ENCODE peak calls at places on chromosomes 2 and 18, in six cellular contexts. One of them, this sample, is unnamed.

GRCh38 chr18:47288741-47289140 is 37.3 kb upstream of the SKOR2 start:
- DNase-seq in CD4-positive, CD25-positive, alpha-beta regulatory T cell: no peak
- DNase-seq in NCI-H1105: no peak
- DNase-seq in left ventricle myocardium inferior: no peak
- DNase-seq in A172: no peak
- DNase-seq in activated naive CD8-positive, alpha-beta T cell treated with anti-CD3 and anti-CD28 coated beads, Interleukin-2, amount 50 U/mL, for 24 hours: no peak
- DNase-seq in this sample: no peak

GRCh38 chr2:69041214-69041613 is 28.2 kb downstream of the ANTXR1 start:
- DNase-seq in CD4-positive, CD25-positive, alpha-beta regulatory T cell: no peak
- DNase-seq in NCI-H1105: no peak
- DNase-seq in left ventricle myocardium inferior: no peak
- DNase-seq in A172: no peak
- DNase-seq in activated naive CD8-positive, alpha-beta T cell treated with anti-CD3 and anti-CD28 coated beads, Interleukin-2, amount 50 U/mL, for 24 hours: no peak
- DNase-seq in this sample: no peak

GRCh38 chr2:20067992-20068727 is 16.7 kb upstream of the LAPTM4A start:
- DNase-seq in CD4-positive, CD25-positive, alpha-beta regulatory T cell: no peak
- DNase-seq in NCI-H1105: no peak
- DNase-seq in left ventricle myocardium inferior: no peak
- DNase-seq in A172: peak
- DNase-seq in activated naive CD8-positive, alpha-beta T cell treated with anti-CD3 and anti-CD28 coated beads, Interleukin-2, amount 50 U/mL, for 24 hours: no peak
- DNase-seq in this sample: peak

GRCh38 chr2:151762694-151763093 is 28.4 kb upstream of the NEB start:
- DNase-seq in CD4-positive, CD25-positive, alpha-beta regulatory T cell: no peak
- DNase-seq in NCI-H1105: no peak
- DNase-seq in left ventricle myocardium inferior: no peak
- DNase-seq in A172: no peak
- DNase-seq in activated naive CD8-positive, alpha-beta T cell treated with anti-CD3 and anti-CD28 coated beads, Interleukin-2, amount 50 U/mL, for 24 hours: no peak
- DNase-seq in this sample: no peak

GRCh38 chr2:142918624-142919023 is 41.2 kb downstream of the KYNU start:
- DNase-seq in CD4-positive, CD25-positive, alpha-beta regulatory T cell: no peak
- DNase-seq in NCI-H1105: no peak
- DNase-seq in left ventricle myocardium inferior: no peak
- DNase-seq in A172: no peak
- DNase-seq in activated naive CD8-positive, alpha-beta T cell treated with anti-CD3 and anti-CD28 coated beads, Interleukin-2, amount 50 U/mL, for 24 hours: no peak
- DNase-seq in this sample: no peak

GRCh38 chr18:22613058-22613690 is 195.5 kb upstream of the CTAGE1 start:
- DNase-seq in CD4-positive, CD25-positive, alpha-beta regulatory T cell: no peak
- DNase-seq in NCI-H1105: no peak
- DNase-seq in left ventricle myocardium inferior: no peak
- DNase-seq in A172: no peak
- DNase-seq in activated naive CD8-positive, alpha-beta T cell treated with anti-CD3 and anti-CD28 coated beads, Interleukin-2, amount 50 U/mL, for 24 hours: no peak
- DNase-seq in this sample: no peak

GRCh38 chr2:44895061-44895460 is 46.4 kb upstream of the SIX3 start:
- DNase-seq in CD4-positive, CD25-positive, alpha-beta regulatory T cell: no peak
- DNase-seq in NCI-H1105: no peak
- DNase-seq in left ventricle myocardium inferior: no peak
- DNase-seq in A172: no peak
- DNase-seq in activated naive CD8-positive, alpha-beta T cell treated with anti-CD3 and anti-CD28 coated beads, Interleukin-2, amount 50 U/mL, for 24 hours: no peak
- DNase-seq in this sample: no peak

GRCh38 chr2:230671117-230671516 is 41.5 kb upstream of the CAB39 start:
- DNase-seq in CD4-positive, CD25-positive, alpha-beta regulatory T cell: no peak
- DNase-seq in NCI-H1105: no peak
- DNase-seq in left ventricle myocardium inferior: no peak
- DNase-seq in A172: peak
- DNase-seq in activated naive CD8-positive, alpha-beta T cell treated with anti-CD3 and anti-CD28 coated beads, Interleukin-2, amount 50 U/mL, for 24 hours: no peak
- DNase-seq in this sample: no peak

GRCh38 chr2:96501471-96501874 is 3.7 kb downstream of the NEURL3 start:
- DNase-seq in CD4-positive, CD25-positive, alpha-beta regulatory T cell: peak
- DNase-seq in NCI-H1105: no peak
- DNase-seq in left ventricle myocardium inferior: no peak
- DNase-seq in A172: no peak
- DNase-seq in activated naive CD8-positive, alpha-beta T cell treated with anti-CD3 and anti-CD28 coated beads, Interleukin-2, amount 50 U/mL, for 24 hours: no peak
- DNase-seq in this sample: no peak

GRCh38 chr2:239832101-239832994 is 192.8 kb downstream of the NDUFA10 start:
- DNase-seq in CD4-positive, CD25-positive, alpha-beta regulatory T cell: no peak
- DNase-seq in NCI-H1105: no peak
- DNase-seq in left ventricle myocardium inferior: no peak
- DNase-seq in A172: no peak
- DNase-seq in activated naive CD8-positive, alpha-beta T cell treated with anti-CD3 and anti-CD28 coated beads, Interleukin-2, amount 50 U/mL, for 24 hours: no peak
- DNase-seq in this sample: no peak

GRCh38 chr2:38213619-38214018 is 137.7 kb upstream of the CYP1B1 start:
- DNase-seq in CD4-positive, CD25-positive, alpha-beta regulatory T cell: peak
- DNase-seq in NCI-H1105: no peak
- DNase-seq in left ventricle myocardium inferior: no peak
- DNase-seq in A172: peak
- DNase-seq in activated naive CD8-positive, alpha-beta T cell treated with anti-CD3 and anti-CD28 coated beads, Interleukin-2, amount 50 U/mL, for 24 hours: no peak
- DNase-seq in this sample: no peak

GRCh38 chr2:215410932-215411285 is 25.0 kb downstream of the FN1 start:
- DNase-seq in CD4-positive, CD25-positive, alpha-beta regulatory T cell: no peak
- DNase-seq in NCI-H1105: no peak
- DNase-seq in left ventricle myocardium inferior: no peak
- DNase-seq in A172: peak
- DNase-seq in activated naive CD8-positive, alpha-beta T cell treated with anti-CD3 and anti-CD28 coated beads, Interleukin-2, amount 50 U/mL, for 24 hours: no peak
- DNase-seq in this sample: peak

GRCh38 chr2:175929850-175930249 is 72.2 kb downstream of the LNPK start:
- DNase-seq in CD4-positive, CD25-positive, alpha-beta regulatory T cell: no peak
- DNase-seq in NCI-H1105: no peak
- DNase-seq in left ventricle myocardium inferior: no peak
- DNase-seq in A172: no peak
- DNase-seq in activated naive CD8-positive, alpha-beta T cell treated with anti-CD3 and anti-CD28 coated beads, Interleukin-2, amount 50 U/mL, for 24 hours: no peak
- DNase-seq in this sample: no peak

GRCh38 chr2:218438601-218439000 is 19.7 kb downstream of the VIL1 start:
- DNase-seq in CD4-positive, CD25-positive, alpha-beta regulatory T cell: no peak
- DNase-seq in NCI-H1105: no peak
- DNase-seq in left ventricle myocardium inferior: peak
- DNase-seq in A172: no peak
- DNase-seq in activated naive CD8-positive, alpha-beta T cell treated with anti-CD3 and anti-CD28 coated beads, Interleukin-2, amount 50 U/mL, for 24 hours: no peak
- DNase-seq in this sample: no peak

GRCh38 chr2:47719099-47719498 is 63.8 kb upstream of the MSH6 start:
- DNase-seq in CD4-positive, CD25-positive, alpha-beta regulatory T cell: no peak
- DNase-seq in NCI-H1105: no peak
- DNase-seq in left ventricle myocardium inferior: no peak
- DNase-seq in A172: no peak
- DNase-seq in activated naive CD8-positive, alpha-beta T cell treated with anti-CD3 and anti-CD28 coated beads, Interleukin-2, amount 50 U/mL, for 24 hours: no peak
- DNase-seq in this sample: no peak

GRCh38 chr2:196431957-196432356 is 207.6 kb upstream of the CCDC150 start:
- DNase-seq in CD4-positive, CD25-positive, alpha-beta regulatory T cell: peak
- DNase-seq in NCI-H1105: peak
- DNase-seq in left ventricle myocardium inferior: no peak
- DNase-seq in A172: no peak
- DNase-seq in activated naive CD8-positive, alpha-beta T cell treated with anti-CD3 and anti-CD28 coated beads, Interleukin-2, amount 50 U/mL, for 24 hours: no peak
- DNase-seq in this sample: peak

GRCh38 chr2:18792226-18792629 is 202.9 kb upstream of the NT5C1B start:
- DNase-seq in CD4-positive, CD25-positive, alpha-beta regulatory T cell: no peak
- DNase-seq in NCI-H1105: no peak
- DNase-seq in left ventricle myocardium inferior: no peak
- DNase-seq in A172: peak
- DNase-seq in activated naive CD8-positive, alpha-beta T cell treated with anti-CD3 and anti-CD28 coated beads, Interleukin-2, amount 50 U/mL, for 24 hours: no peak
- DNase-seq in this sample: no peak

GRCh38 chr18:7370812-7371211 is 139.9 kb downstream of the LRRC30 start:
- DNase-seq in CD4-positive, CD25-positive, alpha-beta regulatory T cell: no peak
- DNase-seq in NCI-H1105: no peak
- DNase-seq in left ventricle myocardium inferior: peak
- DNase-seq in A172: no peak
- DNase-seq in activated naive CD8-positive, alpha-beta T cell treated with anti-CD3 and anti-CD28 coated beads, Interleukin-2, amount 50 U/mL, for 24 hours: no peak
- DNase-seq in this sample: no peak

GRCh38 chr2:20509766-20510490 is 63.1 kb downstream of the RHOB start:
- DNase-seq in CD4-positive, CD25-positive, alpha-beta regulatory T cell: no peak
- DNase-seq in NCI-H1105: peak
- DNase-seq in left ventricle myocardium inferior: no peak
- DNase-seq in A172: peak
- DNase-seq in activated naive CD8-positive, alpha-beta T cell treated with anti-CD3 and anti-CD28 coated beads, Interleukin-2, amount 50 U/mL, for 24 hours: no peak
- DNase-seq in this sample: no peak

GRCh38 chr2:237665713-237666143 is 38.3 kb downstream of the LRRFIP1 start:
- DNase-seq in CD4-positive, CD25-positive, alpha-beta regulatory T cell: no peak
- DNase-seq in NCI-H1105: no peak
- DNase-seq in left ventricle myocardium inferior: no peak
- DNase-seq in A172: no peak
- DNase-seq in activated naive CD8-positive, alpha-beta T cell treated with anti-CD3 and anti-CD28 coated beads, Interleukin-2, amount 50 U/mL, for 24 hours: no peak
- DNase-seq in this sample: no peak

GRCh38 chr18:23228102-23229051 is 93.1 kb downstream of the CABLES1 start:
- DNase-seq in CD4-positive, CD25-positive, alpha-beta regulatory T cell: peak
- DNase-seq in NCI-H1105: peak
- DNase-seq in left ventricle myocardium inferior: peak
- DNase-seq in A172: peak
- DNase-seq in activated naive CD8-positive, alpha-beta T cell treated with anti-CD3 and anti-CD28 coated beads, Interleukin-2, amount 50 U/mL, for 24 hours: peak
- DNase-seq in this sample: no peak

GRCh38 chr2:222594679-222595078 is 61.2 kb downstream of the FARSB start:
- DNase-seq in CD4-positive, CD25-positive, alpha-beta regulatory T cell: no peak
- DNase-seq in NCI-H1105: no peak
- DNase-seq in left ventricle myocardium inferior: no peak
- DNase-seq in A172: peak
- DNase-seq in activated naive CD8-positive, alpha-beta T cell treated with anti-CD3 and anti-CD28 coated beads, Interleukin-2, amount 50 U/mL, for 24 hours: no peak
- DNase-seq in this sample: no peak

GRCh38 chr2:232473467-232473890 is 14.2 kb downstream of the ECEL1 start:
- DNase-seq in CD4-positive, CD25-positive, alpha-beta regulatory T cell: no peak
- DNase-seq in NCI-H1105: peak
- DNase-seq in left ventricle myocardium inferior: no peak
- DNase-seq in A172: no peak
- DNase-seq in activated naive CD8-positive, alpha-beta T cell treated with anti-CD3 and anti-CD28 coated beads, Interleukin-2, amount 50 U/mL, for 24 hours: no peak
- DNase-seq in this sample: no peak

GRCh38 chr18:27750014-27750413 is 426.9 kb downstream of the CDH2 start:
- DNase-seq in CD4-positive, CD25-positive, alpha-beta regulatory T cell: no peak
- DNase-seq in NCI-H1105: no peak
- DNase-seq in left ventricle myocardium inferior: no peak
- DNase-seq in A172: peak
- DNase-seq in activated naive CD8-positive, alpha-beta T cell treated with anti-CD3 and anti-CD28 coated beads, Interleukin-2, amount 50 U/mL, for 24 hours: no peak
- DNase-seq in this sample: peak

GRCh38 chr18:74608681-74609080 is 11.0 kb downstream of the ZNF407 start:
- DNase-seq in CD4-positive, CD25-positive, alpha-beta regulatory T cell: no peak
- DNase-seq in NCI-H1105: no peak
- DNase-seq in left ventricle myocardium inferior: no peak
- DNase-seq in A172: no peak
- DNase-seq in activated naive CD8-positive, alpha-beta T cell treated with anti-CD3 and anti-CD28 coated beads, Interleukin-2, amount 50 U/mL, for 24 hours: no peak
- DNase-seq in this sample: no peak

GRCh38 chr2:133262888-133263287 is 305.4 kb downstream of the NCKAP5 start:
- DNase-seq in CD4-positive, CD25-positive, alpha-beta regulatory T cell: no peak
- DNase-seq in NCI-H1105: no peak
- DNase-seq in left ventricle myocardium inferior: no peak
- DNase-seq in A172: peak
- DNase-seq in activated naive CD8-positive, alpha-beta T cell treated with anti-CD3 and anti-CD28 coated beads, Interleukin-2, amount 50 U/mL, for 24 hours: no peak
- DNase-seq in this sample: no peak

GRCh38 chr2:100647709-100648108 is 84.9 kb downstream of the PDCL3 start:
- DNase-seq in CD4-positive, CD25-positive, alpha-beta regulatory T cell: no peak
- DNase-seq in NCI-H1105: no peak
- DNase-seq in left ventricle myocardium inferior: no peak
- DNase-seq in A172: no peak
- DNase-seq in activated naive CD8-positive, alpha-beta T cell treated with anti-CD3 and anti-CD28 coated beads, Interleukin-2, amount 50 U/mL, for 24 hours: no peak
- DNase-seq in this sample: no peak

GRCh38 chr2:200300650-200301314 is 5.7 kb upstream of the SPATS2L start:
- DNase-seq in CD4-positive, CD25-positive, alpha-beta regulatory T cell: no peak
- DNase-seq in NCI-H1105: no peak
- DNase-seq in left ventricle myocardium inferior: peak
- DNase-seq in A172: peak
- DNase-seq in activated naive CD8-positive, alpha-beta T cell treated with anti-CD3 and anti-CD28 coated beads, Interleukin-2, amount 50 U/mL, for 24 hours: no peak
- DNase-seq in this sample: peak

GRCh38 chr2:125861461-125861860 is 794.5 kb upstream of the GYPC start:
- DNase-seq in CD4-positive, CD25-positive, alpha-beta regulatory T cell: no peak
- DNase-seq in NCI-H1105: no peak
- DNase-seq in left ventricle myocardium inferior: no peak
- DNase-seq in A172: no peak
- DNase-seq in activated naive CD8-positive, alpha-beta T cell treated with anti-CD3 and anti-CD28 coated beads, Interleukin-2, amount 50 U/mL, for 24 hours: no peak
- DNase-seq in this sample: no peak

GRCh38 chr2:173218331-173219056 is 136.2 kb upstream of the CDCA7 start:
- DNase-seq in CD4-positive, CD25-positive, alpha-beta regulatory T cell: no peak
- DNase-seq in NCI-H1105: no peak
- DNase-seq in left ventricle myocardium inferior: no peak
- DNase-seq in A172: no peak
- DNase-seq in activated naive CD8-positive, alpha-beta T cell treated with anti-CD3 and anti-CD28 coated beads, Interleukin-2, amount 50 U/mL, for 24 hours: no peak
- DNase-seq in this sample: no peak

GRCh38 chr2:67259581-67260347 is 137.4 kb upstream of the ETAA1 start:
- DNase-seq in CD4-positive, CD25-positive, alpha-beta regulatory T cell: no peak
- DNase-seq in NCI-H1105: no peak
- DNase-seq in left ventricle myocardium inferior: peak
- DNase-seq in A172: peak
- DNase-seq in activated naive CD8-positive, alpha-beta T cell treated with anti-CD3 and anti-CD28 coated beads, Interleukin-2, amount 50 U/mL, for 24 hours: no peak
- DNase-seq in this sample: no peak

GRCh38 chr2:45237850-45238542 is 228.7 kb upstream of the SIX2 start:
- DNase-seq in CD4-positive, CD25-positive, alpha-beta regulatory T cell: no peak
- DNase-seq in NCI-H1105: no peak
- DNase-seq in left ventricle myocardium inferior: peak
- DNase-seq in A172: peak
- DNase-seq in activated naive CD8-positive, alpha-beta T cell treated with anti-CD3 and anti-CD28 coated beads, Interleukin-2, amount 50 U/mL, for 24 hours: peak
- DNase-seq in this sample: peak